ENCODE peak calls at places on chromosomes 3 and 15, in ten cellular contexts. T is hepatocyte; X is PC-3; B is dorsolateral prefrontal cortex; F is PC-9; D is AG04450; W is heart right ventricle; S is WTC11; I is CD4-positive, alpha-beta T cell; Y is astrocyte. P is an unnamed sample.

GRCh38 chr3:107235193-107235922 is 141.9 kb upstream of the CCDC54 start:
- DNase-seq in T (peak; percentile 13), B (no peak), Y (no peak), I (no peak), D (no peak), X (no peak), F (no peak), S (no peak), W (no peak), P (no peak)

GRCh38 chr3:69079269-69080159 is 651 bp downstream of the UBA3 start:
- DNase-seq in B (no peak), D (no peak), S (peak; percentile 21), Y (no peak), X (no peak), W (no peak), T (peak; percentile 43), F (no peak), I (peak; percentile 23), P (peak; percentile 22)

GRCh38 chr3:62088472-62089104 is 284.8 kb downstream of the FEZF2 start:
- DNase-seq in D (no peak), Y (no peak), B (no peak), F (no peak), T (no peak), W (no peak), X (no peak), I (no peak), S (no peak), P (no peak)

GRCh38 chr3:180278583-180279188 is 241.9 kb upstream of the PEX5L start:
- DNase-seq in W (no peak), X (no peak), B (no peak), D (no peak), F (no peak), S (no peak), Y (no peak), T (no peak), I (no peak), P (peak; percentile 38)

GRCh38 chr3:116037954-116038911 is 407.1 kb downstream of the LSAMP start:
- DNase-seq in F (no peak), T (no peak), B (no peak), W (no peak), X (no peak), D (no peak), Y (no peak), S (no peak), I (no peak), P (peak; percentile 39)

GRCh38 chr15:44066211-44066827 is 128.8 kb downstream of the FRMD5 start:
- DNase-seq in W (peak; percentile 54), F (peak; percentile 51), T (peak; percentile 77), Y (no peak), I (peak; percentile 2), B (no peak), D (peak; percentile 29), S (peak; percentile 63), X (peak; percentile 86), P (peak; percentile 52)

GRCh38 chr3:102574355-102574754 is 139.5 kb downstream of the ZPLD1 start:
- DNase-seq in I (no peak), W (no peak), Y (no peak), F (no peak), T (no peak), S (no peak), B (no peak), X (no peak), D (no peak), P (no peak)

GRCh38 chr15:100596792-100597191 is 5.2 kb downstream of the LINS1 start:
- DNase-seq in X (no peak), F (no peak), I (peak; percentile 83), T (no peak), Y (peak; percentile 78), B (no peak), D (no peak), S (no peak), W (peak; percentile 16), P (peak; percentile 34)

GRCh38 chr15:83283813-83284562 is 476 bp downstream of the BNC1 start:
- DNase-seq in S (peak; percentile 16), I (no peak), D (no peak), B (no peak), X (no peak), T (peak; percentile 16), Y (no peak), W (no peak), F (no peak), P (peak; percentile 13)

GRCh38 chr15:66706225-66706732 is 4.2 kb downstream of the SMAD6 start:
- DNase-seq in Y (no peak), W (no peak), S (peak; percentile 42), B (no peak), I (no peak), T (peak; percentile 65), F (no peak), D (no peak), X (no peak), P (no peak)
- TF ChIP-seq CTCF in Y (peak; percentile 29), W (peak; percentile 50), S (peak; percentile 36), B (no peak), I (no peak), T (peak; percentile 51), F (peak; percentile 22), D (peak; percentile 55), X (peak; percentile 49), P (no peak)

GRCh38 chr3:126676919-126677705 is 22.2 kb upstream of the TXNRD3 start:
- DNase-seq in D (no peak), Y (no peak), X (peak; percentile 37), W (no peak), S (no peak), T (no peak), B (no peak), F (no peak), I (no peak), P (no peak)

GRCh38 chr3:126677862-126678549 is 23.1 kb upstream of the TXNRD3 start:
- DNase-seq in X (no peak), W (no peak), S (no peak), B (no peak), T (no peak), F (no peak), I (no peak), Y (no peak), D (no peak), P (no peak)

GRCh38 chr3:126678691-126679317 is 23.9 kb upstream of the TXNRD3 start:
- DNase-seq in X (no peak), W (no peak), Y (no peak), I (no peak), D (no peak), S (no peak), F (no peak), T (no peak), B (no peak), P (no peak)

GRCh38 chr3:126679831-126680677 is 24.0 kb upstream of the CHCHD6 start:
- DNase-seq in T (no peak), W (no peak), I (no peak), B (no peak), F (no peak), S (no peak), Y (no peak), D (no peak), X (no peak), P (no peak)

GRCh38 chr3:126679318-126679751 is 24.4 kb upstream of the TXNRD3 start:
- DNase-seq in I (peak; percentile 68), W (peak; percentile 74), F (peak; percentile 88), T (peak; percentile 87), X (peak; percentile 84), S (peak; percentile 96), B (peak; percentile 86), D (peak; percentile 37), Y (peak; percentile 36), P (peak; percentile 85)
- TF ChIP-seq CTCF in I (peak; percentile 97), W (peak; percentile 97), F (peak; percentile 97), T (peak; percentile 97), X (peak; percentile 81), S (peak; percentile 95), B (peak; percentile 98), D (peak; percentile 90), Y (peak; percentile 64), P (peak; percentile 96)

GRCh38 chr3:11095932-11096265 is 58.4 kb upstream of the HRH1 start:
- DNase-seq in Y (no peak), W (no peak), I (no peak), D (no peak), X (no peak), S (no peak), F (no peak), B (no peak), T (no peak), P (no peak)
- TF ChIP-seq CTCF in Y (peak; percentile 20), W (no peak), I (no peak), D (peak; percentile 22), X (peak; percentile 44), S (no peak), F (no peak), B (no peak), T (no peak), P (no peak)

GRCh38 chr3:186109897-186110803 is 1.3 kb upstream of the ETV5 start:
- DNase-seq in X (no peak), T (peak; percentile 42), Y (peak; percentile 12), I (no peak), W (no peak), F (peak; percentile 40), B (no peak), D (no peak), S (peak; percentile 50), P (no peak)

GRCh38 chr3:186107148-186108105 is 1.5 kb downstream of the ETV5 start:
- DNase-seq in W (peak; percentile 49), B (peak; percentile 35), S (peak; percentile 79), T (peak; percentile 81), Y (peak; percentile 65), I (peak; percentile 45), F (peak; percentile 79), D (no peak), X (peak; percentile 75), P (peak; percentile 75)

GRCh38 chr3:186108106-186108940 is 566 bp downstream of the ETV5 start:
- DNase-seq in W (peak; percentile 32), Y (peak; percentile 45), F (peak; percentile 56), B (no peak), D (no peak), T (peak; percentile 78), I (peak; percentile 2), S (peak; percentile 77), X (peak; percentile 56), P (peak; percentile 69)

GRCh38 chr3:186110975-186111974 is 2.4 kb upstream of the ETV5 start:
- DNase-seq in Y (no peak), I (no peak), F (no peak), S (no peak), X (no peak), D (no peak), B (no peak), T (no peak), W (no peak), P (no peak)

DNA sequence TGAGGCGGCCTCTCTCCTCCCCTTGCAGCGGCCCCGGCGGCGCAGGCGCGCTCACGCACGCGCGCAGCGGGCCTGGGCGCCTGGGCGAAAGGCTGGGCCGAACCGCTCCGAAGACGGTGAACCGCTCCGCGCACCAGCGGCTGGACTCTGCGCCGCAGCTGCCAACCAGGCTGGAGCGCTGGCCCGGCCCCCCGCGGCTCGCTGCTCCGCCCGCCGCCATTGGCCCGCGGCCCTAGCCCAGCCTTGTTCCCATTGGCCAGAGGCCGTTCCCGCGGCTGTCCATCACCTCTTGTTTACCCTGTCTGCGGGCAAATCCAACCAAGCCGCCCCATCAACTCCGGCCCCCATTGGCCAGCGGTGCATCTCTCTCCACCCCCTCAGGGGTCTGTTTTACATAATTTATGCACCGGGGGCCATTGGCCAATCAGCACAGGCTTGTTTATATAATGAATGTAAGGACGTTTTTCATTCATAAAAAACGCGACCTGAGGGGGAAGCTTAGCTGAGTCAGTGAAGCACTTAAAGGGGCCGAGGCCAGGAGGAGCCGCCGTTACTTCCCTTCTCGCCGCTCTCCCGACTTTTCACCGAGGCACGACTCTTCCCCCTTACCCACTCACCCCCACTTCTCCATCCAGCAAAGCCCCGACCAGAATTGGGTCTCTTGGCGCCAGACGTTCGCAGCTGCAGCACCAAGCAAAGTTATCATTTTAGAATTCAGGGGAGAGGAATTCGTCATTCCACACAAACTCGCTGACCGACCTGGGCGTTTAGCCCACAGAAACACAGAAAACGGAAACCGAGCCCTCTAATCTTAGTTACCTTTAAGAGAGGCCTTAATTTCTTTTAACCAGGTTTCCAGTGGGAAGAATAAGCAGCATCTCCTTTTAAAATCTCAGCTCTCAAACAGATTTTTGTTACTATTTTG is at the start of gene ETV5:
- DNase-seq in T (peak; percentile 99), B (peak; percentile 99), I (peak; percentile 82), D (peak; percentile 99), X (peak; percentile 99), Y (peak; percentile 99), W (peak; percentile 99), S (peak; percentile 99), F (peak; percentile 100), P (peak; percentile 98)
- TF ChIP-seq CTCF in T (no peak), B (no peak), I (no peak), D (no peak), X (no peak), Y (no peak), W (no peak), S (no peak), F (no peak), P (no peak)